ENCODE peak calls at places on chromosome 6, in seven cellular contexts. One of them, this sample, is unnamed.

GRCh38 chr6:72913797-72914196 is 291.9 kb downstream of the KCNQ5 start:
- DNase-seq in astrocyte of the spinal cord: no peak
- DNase-seq in AG04450: no peak
- DNase-seq in fibroblast of the aortic adventitia: no peak
- DNase-seq in HCT116: no peak
- DNase-seq in body of pancreas: no peak
- DNase-seq in RWPE2: no peak
- DNase-seq in this sample: no peak

GRCh38 chr6:132357120-132357519 is 44.2 kb downstream of the MOXD1 start:
- DNase-seq in astrocyte of the spinal cord: peak
- DNase-seq in AG04450: no peak
- DNase-seq in fibroblast of the aortic adventitia: peak
- DNase-seq in HCT116: no peak
- DNase-seq in body of pancreas: no peak
- DNase-seq in RWPE2: no peak
- DNase-seq in this sample: no peak

GRCh38 chr6:125307150-125307838 is 5.5 kb upstream of the HDDC2 start:
- DNase-seq in astrocyte of the spinal cord: no peak
- DNase-seq in AG04450: no peak
- DNase-seq in fibroblast of the aortic adventitia: peak
- DNase-seq in HCT116: no peak
- DNase-seq in body of pancreas: no peak
- DNase-seq in RWPE2: no peak
- DNase-seq in this sample: no peak

GRCh38 chr6:44004625-44005506 is 122.4 kb downstream of the MRPL14 start:
- DNase-seq in astrocyte of the spinal cord: no peak
- DNase-seq in AG04450: no peak
- DNase-seq in fibroblast of the aortic adventitia: peak
- DNase-seq in HCT116: no peak
- DNase-seq in body of pancreas: peak
- DNase-seq in RWPE2: no peak
- DNase-seq in this sample: no peak

GRCh38 chr6:149544646-149545257 is 1.1 kb downstream of the PPIL4 start:
- DNase-seq in astrocyte of the spinal cord: no peak
- DNase-seq in AG04450: no peak
- DNase-seq in fibroblast of the aortic adventitia: no peak
- DNase-seq in HCT116: no peak
- DNase-seq in body of pancreas: no peak
- DNase-seq in RWPE2: no peak
- DNase-seq in this sample: no peak

GRCh38 chr6:79610301-79611009 is 20.7 kb upstream of the SH3BGRL2 start:
- DNase-seq in astrocyte of the spinal cord: no peak
- DNase-seq in AG04450: no peak
- DNase-seq in fibroblast of the aortic adventitia: no peak
- DNase-seq in HCT116: no peak
- DNase-seq in body of pancreas: no peak
- DNase-seq in RWPE2: no peak
- DNase-seq in this sample: no peak

GRCh38 chr6:142421285-142422202 is 119.7 kb downstream of the ADGRG6 start:
- DNase-seq in astrocyte of the spinal cord: peak
- DNase-seq in AG04450: no peak
- DNase-seq in fibroblast of the aortic adventitia: no peak
- DNase-seq in HCT116: no peak
- DNase-seq in body of pancreas: no peak
- DNase-seq in RWPE2: no peak
- DNase-seq in this sample: peak

GRCh38 chr6:122754191-122754731 is 25.3 kb upstream of the FABP7 start:
- DNase-seq in astrocyte of the spinal cord: no peak
- DNase-seq in AG04450: no peak
- DNase-seq in fibroblast of the aortic adventitia: no peak
- DNase-seq in HCT116: no peak
- DNase-seq in body of pancreas: no peak
- DNase-seq in RWPE2: no peak
- DNase-seq in this sample: no peak

GRCh38 chr6:98525860-98526259 is 308.5 kb upstream of the POU3F2 start:
- DNase-seq in astrocyte of the spinal cord: no peak
- DNase-seq in AG04450: no peak
- DNase-seq in fibroblast of the aortic adventitia: no peak
- DNase-seq in HCT116: no peak
- DNase-seq in body of pancreas: no peak
- DNase-seq in RWPE2: no peak
- DNase-seq in this sample: no peak

GRCh38 chr6:4759997-4760396 is 16.2 kb upstream of the CDYL start:
- DNase-seq in astrocyte of the spinal cord: no peak
- DNase-seq in AG04450: no peak
- DNase-seq in fibroblast of the aortic adventitia: no peak
- DNase-seq in HCT116: no peak
- DNase-seq in body of pancreas: no peak
- DNase-seq in RWPE2: no peak
- DNase-seq in this sample: no peak

GRCh38 chr6:110971458-110971857 is 10.4 kb upstream of the RPF2 start:
- DNase-seq in astrocyte of the spinal cord: peak
- DNase-seq in AG04450: no peak
- DNase-seq in fibroblast of the aortic adventitia: no peak
- DNase-seq in HCT116: no peak
- DNase-seq in body of pancreas: no peak
- DNase-seq in RWPE2: no peak
- DNase-seq in this sample: no peak

GRCh38 chr6:4965506-4966389 is 38.1 kb downstream of the RPP40 start:
- DNase-seq in astrocyte of the spinal cord: no peak
- DNase-seq in AG04450: no peak
- DNase-seq in fibroblast of the aortic adventitia: no peak
- DNase-seq in HCT116: no peak
- DNase-seq in body of pancreas: no peak
- DNase-seq in RWPE2: no peak
- DNase-seq in this sample: no peak

GRCh38 chr6:54718541-54719023 is 128.0 kb upstream of the FAM83B start:
- DNase-seq in astrocyte of the spinal cord: no peak
- DNase-seq in AG04450: no peak
- DNase-seq in fibroblast of the aortic adventitia: no peak
- DNase-seq in HCT116: no peak
- DNase-seq in body of pancreas: peak
- DNase-seq in RWPE2: no peak
- DNase-seq in this sample: no peak
- H3K4me3 ChIP-seq in astrocyte of the spinal cord: no peak
- H3K4me3 ChIP-seq in AG04450: no peak
- H3K4me3 ChIP-seq in fibroblast of the aortic adventitia: no peak
- H3K4me3 ChIP-seq in HCT116: no peak
- H3K4me3 ChIP-seq in body of pancreas: no peak
- H3K4me3 ChIP-seq in RWPE2: no peak
- H3K4me3 ChIP-seq in this sample: no peak

GRCh38 chr6:119430820-119431219 is 81.3 kb upstream of the MAN1A1 start:
- DNase-seq in astrocyte of the spinal cord: no peak
- DNase-seq in AG04450: no peak
- DNase-seq in fibroblast of the aortic adventitia: no peak
- DNase-seq in HCT116: no peak
- DNase-seq in body of pancreas: no peak
- DNase-seq in RWPE2: no peak
- DNase-seq in this sample: no peak

GRCh38 chr6:119431799-119432198 is 82.2 kb upstream of the MAN1A1 start:
- DNase-seq in astrocyte of the spinal cord: no peak
- DNase-seq in AG04450: no peak
- DNase-seq in fibroblast of the aortic adventitia: no peak
- DNase-seq in HCT116: no peak
- DNase-seq in body of pancreas: no peak
- DNase-seq in RWPE2: no peak
- DNase-seq in this sample: no peak

GRCh38 chr6:119423996-119424395 is 74.4 kb upstream of the MAN1A1 start:
- DNase-seq in astrocyte of the spinal cord: no peak
- DNase-seq in AG04450: no peak
- DNase-seq in fibroblast of the aortic adventitia: no peak
- DNase-seq in HCT116: no peak
- DNase-seq in body of pancreas: no peak
- DNase-seq in RWPE2: no peak
- DNase-seq in this sample: no peak

GRCh38 chr6:119426619-119427018 is 77.1 kb upstream of the MAN1A1 start:
- DNase-seq in astrocyte of the spinal cord: peak
- DNase-seq in AG04450: no peak
- DNase-seq in fibroblast of the aortic adventitia: no peak
- DNase-seq in HCT116: no peak
- DNase-seq in body of pancreas: no peak
- DNase-seq in RWPE2: no peak
- DNase-seq in this sample: no peak

GRCh38 chr6:119428647-119429046 is 79.1 kb upstream of the MAN1A1 start:
- DNase-seq in astrocyte of the spinal cord: no peak
- DNase-seq in AG04450: no peak
- DNase-seq in fibroblast of the aortic adventitia: no peak
- DNase-seq in HCT116: no peak
- DNase-seq in body of pancreas: no peak
- DNase-seq in RWPE2: no peak
- DNase-seq in this sample: no peak
- TF ChIP-seq CTCF in astrocyte of the spinal cord: no peak
- TF ChIP-seq CTCF in AG04450: no peak
- TF ChIP-seq CTCF in fibroblast of the aortic adventitia: no peak
- TF ChIP-seq CTCF in HCT116: no peak
- TF ChIP-seq CTCF in body of pancreas: no peak
- TF ChIP-seq CTCF in RWPE2: no peak
- TF ChIP-seq CTCF in this sample: no peak

DNA sequence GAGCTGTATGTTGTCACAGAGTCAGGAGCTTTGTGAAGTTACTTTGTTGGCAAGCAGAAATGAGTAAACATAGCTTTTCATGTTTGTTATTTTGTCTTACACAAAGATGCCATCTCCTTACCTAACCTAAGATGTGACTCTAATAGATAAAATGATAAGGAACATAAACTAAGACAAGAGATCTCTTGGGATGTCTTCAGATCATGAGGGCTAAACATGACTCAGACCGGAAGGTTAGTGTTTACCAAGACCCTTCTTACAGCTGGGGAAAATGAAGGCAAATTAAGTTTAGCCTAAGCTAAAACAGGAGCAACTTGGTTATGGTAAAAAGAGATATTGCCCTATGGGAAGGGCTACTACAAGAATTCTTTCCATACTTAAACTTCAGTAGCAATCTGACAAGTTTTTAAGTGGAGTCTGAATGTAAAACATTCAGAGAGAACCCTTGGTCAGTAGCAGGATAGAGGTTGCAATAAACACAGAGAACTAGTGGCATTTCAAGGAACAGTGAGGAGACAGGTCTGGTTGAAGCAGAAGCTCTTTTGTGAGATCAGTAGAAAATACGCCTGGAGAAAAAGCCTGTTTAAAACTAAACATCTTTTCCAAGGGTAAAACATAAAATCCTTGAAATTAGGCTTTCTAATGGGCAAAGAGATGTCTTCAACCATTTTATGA is 29.9 kb downstream of the SGK1 start:
- DNase-seq in astrocyte of the spinal cord: no peak
- DNase-seq in AG04450: no peak
- DNase-seq in fibroblast of the aortic adventitia: no peak
- DNase-seq in HCT116: no peak
- DNase-seq in body of pancreas: no peak
- DNase-seq in RWPE2: no peak
- DNase-seq in this sample: no peak
- H3K4me3 ChIP-seq in astrocyte of the spinal cord: no peak
- H3K4me3 ChIP-seq in AG04450: no peak
- H3K4me3 ChIP-seq in fibroblast of the aortic adventitia: no peak
- H3K4me3 ChIP-seq in HCT116: no peak
- H3K4me3 ChIP-seq in body of pancreas: no peak
- H3K4me3 ChIP-seq in RWPE2: no peak
- H3K4me3 ChIP-seq in this sample: no peak

DNA sequence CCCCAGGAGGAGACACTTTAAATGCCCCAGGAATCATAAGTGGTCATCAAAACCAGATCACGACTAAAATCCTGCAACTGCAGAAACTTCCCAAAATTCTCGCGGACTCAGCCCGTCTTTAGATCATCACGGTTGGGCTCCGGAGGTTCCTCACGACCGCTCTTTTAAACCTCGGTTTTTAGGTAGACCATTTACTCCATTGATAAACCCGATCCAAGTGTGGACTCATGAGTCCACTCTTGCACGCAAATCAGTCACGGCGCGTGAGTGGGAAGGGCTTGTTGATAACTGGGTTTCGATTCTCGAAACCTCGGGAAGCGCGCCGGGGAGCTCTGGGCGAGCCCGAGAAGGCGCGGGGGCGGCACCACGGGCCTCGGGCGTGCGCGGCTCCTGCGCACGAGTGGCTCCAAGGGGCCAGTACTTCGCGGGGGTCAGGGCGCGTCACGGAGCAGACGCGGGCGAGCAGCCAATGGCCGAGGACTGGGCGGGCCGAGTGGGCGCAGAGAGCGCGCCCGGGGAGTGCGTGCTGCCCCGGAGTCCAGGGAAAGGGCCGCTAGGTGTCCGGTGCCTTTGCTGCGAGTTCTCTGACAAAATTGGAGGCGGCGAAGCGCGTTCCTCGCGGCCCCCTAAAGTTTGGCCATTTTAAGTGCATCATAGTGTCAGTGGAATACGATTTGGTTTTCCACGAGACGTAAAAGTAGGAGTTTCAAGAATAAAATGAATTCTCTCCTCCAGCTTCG is 658 bp upstream of the TENT5A start:
- DNase-seq in astrocyte of the spinal cord: peak
- DNase-seq in AG04450: peak
- DNase-seq in fibroblast of the aortic adventitia: peak
- DNase-seq in HCT116: peak
- DNase-seq in body of pancreas: peak
- DNase-seq in RWPE2: peak
- DNase-seq in this sample: no peak
- TF ChIP-seq CTCF in astrocyte of the spinal cord: peak
- TF ChIP-seq CTCF in AG04450: peak
- TF ChIP-seq CTCF in fibroblast of the aortic adventitia: peak
- TF ChIP-seq CTCF in HCT116: peak
- TF ChIP-seq CTCF in body of pancreas: peak
- TF ChIP-seq CTCF in RWPE2: no peak
- TF ChIP-seq CTCF in this sample: no peak

GRCh38 chr6:161215193-161215592 is 58.7 kb downstream of the AGPAT4 start:
- DNase-seq in astrocyte of the spinal cord: peak
- DNase-seq in AG04450: peak
- DNase-seq in fibroblast of the aortic adventitia: peak
- DNase-seq in HCT116: no peak
- DNase-seq in body of pancreas: no peak
- DNase-seq in RWPE2: no peak
- DNase-seq in this sample: no peak
- H3K4me3 ChIP-seq in astrocyte of the spinal cord: no peak
- H3K4me3 ChIP-seq in AG04450: no peak
- H3K4me3 ChIP-seq in fibroblast of the aortic adventitia: no peak
- H3K4me3 ChIP-seq in HCT116: no peak
- H3K4me3 ChIP-seq in body of pancreas: no peak
- H3K4me3 ChIP-seq in RWPE2: no peak
- H3K4me3 ChIP-seq in this sample: no peak

DNA sequence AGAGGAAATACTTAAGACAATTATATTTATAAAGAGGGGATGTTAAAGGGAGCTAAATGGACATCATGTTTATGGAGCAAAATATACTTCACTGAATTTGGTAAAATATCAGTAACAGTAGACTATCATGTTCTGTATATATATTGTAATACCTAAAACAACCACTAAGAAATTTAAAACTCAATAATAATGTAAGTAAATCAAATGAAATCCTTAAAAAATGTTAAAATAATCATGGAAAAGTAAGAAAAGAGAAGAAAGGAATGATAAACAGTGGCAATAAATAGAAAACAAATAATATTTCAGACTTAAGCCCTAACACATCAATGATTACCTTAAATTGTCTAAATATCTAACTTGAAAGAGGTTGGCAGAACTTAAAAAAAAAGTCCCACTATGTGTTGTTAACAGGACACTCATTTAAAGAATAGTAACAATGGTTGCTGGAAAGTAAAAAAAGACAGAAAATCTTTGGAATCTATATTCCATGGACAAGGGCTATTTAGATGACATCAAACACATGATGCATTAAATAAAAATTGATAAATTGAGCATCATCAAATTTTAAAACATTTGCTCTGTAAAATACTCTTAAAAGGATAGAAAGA is 842.2 kb upstream of the MAP3K7 start:
- DNase-seq in astrocyte of the spinal cord: no peak
- DNase-seq in AG04450: no peak
- DNase-seq in fibroblast of the aortic adventitia: no peak
- DNase-seq in HCT116: no peak
- DNase-seq in body of pancreas: no peak
- DNase-seq in RWPE2: no peak
- DNase-seq in this sample: no peak
- TF ChIP-seq CTCF in astrocyte of the spinal cord: no peak
- TF ChIP-seq CTCF in AG04450: no peak
- TF ChIP-seq CTCF in fibroblast of the aortic adventitia: no peak
- TF ChIP-seq CTCF in HCT116: no peak
- TF ChIP-seq CTCF in body of pancreas: no peak
- TF ChIP-seq CTCF in RWPE2: no peak
- TF ChIP-seq CTCF in this sample: no peak